ENCODE peak calls at places on chromosome 12, in eight cellular contexts. One of them, this sample, is unnamed.
A peak's percentile ranks its signal among the peaks of the same experiment; 100 is the strongest.

GRCh38 chr12:579450-580110 is 83.7 kb downstream of the NINJ2 start:
- DNase-seq in stimulated activated CD8-positive, alpha-beta memory T cell treated with anti-CD3 and anti-CD28 coated beads, Interleukin-15, amount 100 ng/mL, for 24 hours: no peak
- DNase-seq in HT-29: no peak
- DNase-seq in HTR-8/SVneo: no peak
- DNase-seq in HEK293T: no peak
- DNase-seq in SK-N-MC: no peak
- DNase-seq in NCI-H774: no peak
- DNase-seq in stimulated activated CD4-positive, alpha-beta T cell treated with anti-CD3 and anti-CD28 coated beads, Interleukin-2, amount 100 ng/mL, for 24 hours: no peak
- DNase-seq in this sample: no peak

GRCh38 chr12:51886021-51886710 is 1.7 kb upstream of the ANKRD33 start:
- DNase-seq in HTR-8/SVneo: peak; percentile 89
- DNase-seq in stimulated activated CD8-positive, alpha-beta memory T cell treated with anti-CD3 and anti-CD28 coated beads, Interleukin-15, amount 100 ng/mL, for 24 hours: no peak
- DNase-seq in stimulated activated CD4-positive, alpha-beta T cell treated with anti-CD3 and anti-CD28 coated beads, Interleukin-2, amount 100 ng/mL, for 24 hours: no peak
- DNase-seq in SK-N-MC: no peak
- DNase-seq in HEK293T: no peak
- DNase-seq in HT-29: no peak
- DNase-seq in NCI-H774: no peak
- DNase-seq in this sample: no peak

GRCh38 chr12:117486840-117487659 is 125.6 kb upstream of the NOS1 start:
- DNase-seq in NCI-H774: no peak
- DNase-seq in HTR-8/SVneo: no peak
- DNase-seq in HEK293T: no peak
- DNase-seq in stimulated activated CD8-positive, alpha-beta memory T cell treated with anti-CD3 and anti-CD28 coated beads, Interleukin-15, amount 100 ng/mL, for 24 hours: no peak
- DNase-seq in SK-N-MC: no peak
- DNase-seq in HT-29: no peak
- DNase-seq in stimulated activated CD4-positive, alpha-beta T cell treated with anti-CD3 and anti-CD28 coated beads, Interleukin-2, amount 100 ng/mL, for 24 hours: no peak
- DNase-seq in this sample: peak; percentile 25

GRCh38 chr12:67193705-67194104 is 75.5 kb upstream of the CAND1 start:
- DNase-seq in stimulated activated CD4-positive, alpha-beta T cell treated with anti-CD3 and anti-CD28 coated beads, Interleukin-2, amount 100 ng/mL, for 24 hours: peak; percentile 23
- DNase-seq in HTR-8/SVneo: peak; percentile 11
- DNase-seq in stimulated activated CD8-positive, alpha-beta memory T cell treated with anti-CD3 and anti-CD28 coated beads, Interleukin-15, amount 100 ng/mL, for 24 hours: no peak
- DNase-seq in HT-29: peak; percentile 56
- DNase-seq in HEK293T: peak; percentile 37
- DNase-seq in NCI-H774: no peak
- DNase-seq in SK-N-MC: peak; percentile 10
- DNase-seq in this sample: no peak

GRCh38 chr12:10220398-10221077 is 7.9 kb downstream of the GABARAPL1 start:
- DNase-seq in HTR-8/SVneo: no peak
- DNase-seq in stimulated activated CD4-positive, alpha-beta T cell treated with anti-CD3 and anti-CD28 coated beads, Interleukin-2, amount 100 ng/mL, for 24 hours: no peak
- DNase-seq in stimulated activated CD8-positive, alpha-beta memory T cell treated with anti-CD3 and anti-CD28 coated beads, Interleukin-15, amount 100 ng/mL, for 24 hours: no peak
- DNase-seq in HEK293T: no peak
- DNase-seq in HT-29: no peak
- DNase-seq in SK-N-MC: no peak
- DNase-seq in NCI-H774: no peak
- DNase-seq in this sample: no peak

GRCh38 chr12:52600071-52600470 is 1.2 kb downstream of the KRT72 start:
- DNase-seq in HEK293T: no peak
- DNase-seq in stimulated activated CD8-positive, alpha-beta memory T cell treated with anti-CD3 and anti-CD28 coated beads, Interleukin-15, amount 100 ng/mL, for 24 hours: no peak
- DNase-seq in HTR-8/SVneo: no peak
- DNase-seq in HT-29: no peak
- DNase-seq in stimulated activated CD4-positive, alpha-beta T cell treated with anti-CD3 and anti-CD28 coated beads, Interleukin-2, amount 100 ng/mL, for 24 hours: no peak
- DNase-seq in SK-N-MC: no peak
- DNase-seq in NCI-H774: no peak
- DNase-seq in this sample: no peak

GRCh38 chr12:58252914-58253313 is 311.5 kb downstream of the ATP23 start:
- DNase-seq in HTR-8/SVneo: no peak
- DNase-seq in HT-29: no peak
- DNase-seq in HEK293T: no peak
- DNase-seq in SK-N-MC: no peak
- DNase-seq in NCI-H774: no peak
- DNase-seq in stimulated activated CD8-positive, alpha-beta memory T cell treated with anti-CD3 and anti-CD28 coated beads, Interleukin-15, amount 100 ng/mL, for 24 hours: no peak
- DNase-seq in stimulated activated CD4-positive, alpha-beta T cell treated with anti-CD3 and anti-CD28 coated beads, Interleukin-2, amount 100 ng/mL, for 24 hours: no peak
- DNase-seq in this sample: no peak

GRCh38 chr12:120413901-120414695 is 23.8 kb upstream of the COX6A1 start:
- DNase-seq in stimulated activated CD4-positive, alpha-beta T cell treated with anti-CD3 and anti-CD28 coated beads, Interleukin-2, amount 100 ng/mL, for 24 hours: no peak
- DNase-seq in HEK293T: no peak
- DNase-seq in HT-29: no peak
- DNase-seq in stimulated activated CD8-positive, alpha-beta memory T cell treated with anti-CD3 and anti-CD28 coated beads, Interleukin-15, amount 100 ng/mL, for 24 hours: no peak
- DNase-seq in NCI-H774: peak; percentile 34
- DNase-seq in SK-N-MC: no peak
- DNase-seq in HTR-8/SVneo: no peak
- DNase-seq in this sample: no peak

GRCh38 chr12:124898200-124898950 is 16.1 kb downstream of the UBC start:
- DNase-seq in stimulated activated CD4-positive, alpha-beta T cell treated with anti-CD3 and anti-CD28 coated beads, Interleukin-2, amount 100 ng/mL, for 24 hours: peak; percentile 71
- DNase-seq in HT-29: peak; percentile 76
- DNase-seq in SK-N-MC: no peak
- DNase-seq in stimulated activated CD8-positive, alpha-beta memory T cell treated with anti-CD3 and anti-CD28 coated beads, Interleukin-15, amount 100 ng/mL, for 24 hours: no peak
- DNase-seq in HEK293T: no peak
- DNase-seq in NCI-H774: peak; percentile 25
- DNase-seq in HTR-8/SVneo: peak; percentile 67
- DNase-seq in this sample: no peak

GRCh38 chr12:64824500-64825142 is at the start of gene TBC1D30:
- DNase-seq in HEK293T: peak; percentile 64
- DNase-seq in HT-29: no peak
- DNase-seq in NCI-H774: peak; percentile 57
- DNase-seq in HTR-8/SVneo: peak; percentile 40
- DNase-seq in stimulated activated CD8-positive, alpha-beta memory T cell treated with anti-CD3 and anti-CD28 coated beads, Interleukin-15, amount 100 ng/mL, for 24 hours: peak; percentile 11
- DNase-seq in stimulated activated CD4-positive, alpha-beta T cell treated with anti-CD3 and anti-CD28 coated beads, Interleukin-2, amount 100 ng/mL, for 24 hours: peak; percentile 20
- DNase-seq in SK-N-MC: no peak
- DNase-seq in this sample: peak; percentile 36

GRCh38 chr12:91892081-91892855 is 253.4 kb downstream of the BTG1 start:
- DNase-seq in stimulated activated CD4-positive, alpha-beta T cell treated with anti-CD3 and anti-CD28 coated beads, Interleukin-2, amount 100 ng/mL, for 24 hours: no peak
- DNase-seq in HT-29: no peak
- DNase-seq in NCI-H774: no peak
- DNase-seq in stimulated activated CD8-positive, alpha-beta memory T cell treated with anti-CD3 and anti-CD28 coated beads, Interleukin-15, amount 100 ng/mL, for 24 hours: no peak
- DNase-seq in SK-N-MC: no peak
- DNase-seq in HEK293T: no peak
- DNase-seq in HTR-8/SVneo: no peak
- DNase-seq in this sample: no peak

GRCh38 chr12:79140711-79141110 is 276.1 kb downstream of the SYT1 start:
- DNase-seq in SK-N-MC: no peak
- DNase-seq in stimulated activated CD4-positive, alpha-beta T cell treated with anti-CD3 and anti-CD28 coated beads, Interleukin-2, amount 100 ng/mL, for 24 hours: no peak
- DNase-seq in HEK293T: no peak
- DNase-seq in NCI-H774: no peak
- DNase-seq in HT-29: no peak
- DNase-seq in HTR-8/SVneo: no peak
- DNase-seq in stimulated activated CD8-positive, alpha-beta memory T cell treated with anti-CD3 and anti-CD28 coated beads, Interleukin-15, amount 100 ng/mL, for 24 hours: no peak
- DNase-seq in this sample: no peak

GRCh38 chr12:48996794-48997718 is 2.1 kb downstream of the DDN start:
- DNase-seq in HTR-8/SVneo: no peak
- DNase-seq in HEK293T: peak; percentile 48
- DNase-seq in stimulated activated CD8-positive, alpha-beta memory T cell treated with anti-CD3 and anti-CD28 coated beads, Interleukin-15, amount 100 ng/mL, for 24 hours: no peak
- DNase-seq in HT-29: peak; percentile 87
- DNase-seq in SK-N-MC: no peak
- DNase-seq in stimulated activated CD4-positive, alpha-beta T cell treated with anti-CD3 and anti-CD28 coated beads, Interleukin-2, amount 100 ng/mL, for 24 hours: peak; percentile 74
- DNase-seq in NCI-H774: peak; percentile 63
- DNase-seq in this sample: no peak

GRCh38 chr12:4044101-4044500 is 170.9 kb upstream of the PARP11 start:
- DNase-seq in HEK293T: no peak
- DNase-seq in NCI-H774: no peak
- DNase-seq in stimulated activated CD4-positive, alpha-beta T cell treated with anti-CD3 and anti-CD28 coated beads, Interleukin-2, amount 100 ng/mL, for 24 hours: no peak
- DNase-seq in HTR-8/SVneo: no peak
- DNase-seq in SK-N-MC: no peak
- DNase-seq in stimulated activated CD8-positive, alpha-beta memory T cell treated with anti-CD3 and anti-CD28 coated beads, Interleukin-15, amount 100 ng/mL, for 24 hours: no peak
- DNase-seq in HT-29: no peak
- DNase-seq in this sample: no peak

GRCh38 chr12:12364787-12365441 is 8.0 kb downstream of the BORCS5 start:
- DNase-seq in HTR-8/SVneo: no peak
- DNase-seq in HT-29: no peak
- DNase-seq in stimulated activated CD4-positive, alpha-beta T cell treated with anti-CD3 and anti-CD28 coated beads, Interleukin-2, amount 100 ng/mL, for 24 hours: no peak
- DNase-seq in stimulated activated CD8-positive, alpha-beta memory T cell treated with anti-CD3 and anti-CD28 coated beads, Interleukin-15, amount 100 ng/mL, for 24 hours: no peak
- DNase-seq in HEK293T: no peak
- DNase-seq in SK-N-MC: no peak
- DNase-seq in NCI-H774: no peak
- DNase-seq in this sample: no peak

GRCh38 chr12:91180577-91180976 is 2.0 kb downstream of the DCN start:
- DNase-seq in HT-29: no peak
- DNase-seq in NCI-H774: no peak
- DNase-seq in HEK293T: no peak
- DNase-seq in HTR-8/SVneo: no peak
- DNase-seq in stimulated activated CD8-positive, alpha-beta memory T cell treated with anti-CD3 and anti-CD28 coated beads, Interleukin-15, amount 100 ng/mL, for 24 hours: no peak
- DNase-seq in SK-N-MC: peak; percentile 94
- DNase-seq in stimulated activated CD4-positive, alpha-beta T cell treated with anti-CD3 and anti-CD28 coated beads, Interleukin-2, amount 100 ng/mL, for 24 hours: no peak
- DNase-seq in this sample: no peak

GRCh38 chr12:128290938-128291337 is 24.0 kb downstream of the TMEM132C start:
- DNase-seq in SK-N-MC: no peak
- DNase-seq in HEK293T: no peak
- DNase-seq in HTR-8/SVneo: no peak
- DNase-seq in HT-29: no peak
- DNase-seq in stimulated activated CD4-positive, alpha-beta T cell treated with anti-CD3 and anti-CD28 coated beads, Interleukin-2, amount 100 ng/mL, for 24 hours: no peak
- DNase-seq in NCI-H774: no peak
- DNase-seq in stimulated activated CD8-positive, alpha-beta memory T cell treated with anti-CD3 and anti-CD28 coated beads, Interleukin-15, amount 100 ng/mL, for 24 hours: no peak
- DNase-seq in this sample: no peak

This sample was measured in NCI-H748 treated with DMSO at 0.1 percent for 48 hours.